ENCODE peak calls at places on chromosomes 2 and 18, in seven cellular contexts. M is H9, N is IMR-90, S is mesenchymal stem cell, O is mesendoderm, A is H1, C is trophoblast cell. P is an unnamed sample.

GRCh38 chr18:51614967-51615571 is 417.6 kb upstream of the MEX3C start:
- DNase-seq in M (no peak), N (no peak), S (no peak), O (no peak), A (no peak), C (peak), P (no peak)

GRCh38 chr18:59909289-59910036 is 9.7 kb downstream of the PMAIP1 start:
- DNase-seq in M (no peak), N (peak), S (peak), O (no peak), A (no peak), C (no peak), P (no peak)

GRCh38 chr2:199199797-199200196 is 257.9 kb downstream of the SATB2 start:
- DNase-seq in M (no peak), N (no peak), S (no peak), O (no peak), A (no peak), C (no peak), P (no peak)

GRCh38 chr18:47953471-47953931 is 23.0 kb upstream of the SMAD2 start:
- DNase-seq in M (no peak), N (no peak), S (no peak), O (peak), A (no peak), C (no peak), P (no peak)

GRCh38 chr2:102251042-102251848 is 60.1 kb upstream of the IL1RL1 start:
- DNase-seq in M (peak), N (no peak), S (no peak), O (peak), A (peak), C (peak), P (no peak)

GRCh38 chr2:179264238-179265081 is at the start of gene SESTD1:
- DNase-seq in M (peak), N (peak), S (peak), O (peak), A (peak), C (peak), P (peak)

GRCh38 chr2:96762529-96763253 is 2.0 kb downstream of the CNNM4 start:
- DNase-seq in M (peak), N (no peak), S (no peak), O (peak), A (peak), C (no peak), P (peak)

GRCh38 chr18:36544036-36544725 is 246.7 kb downstream of the FHOD3 start:
- DNase-seq in M (no peak), N (no peak), S (no peak), O (no peak), A (no peak), C (no peak), P (no peak)

GRCh38 chr2:118221952-118222594 is 133.8 kb downstream of the INSIG2 start:
- DNase-seq in M (peak), N (peak), S (peak), O (peak), A (peak), C (peak), P (peak)
- H3K18ac ChIP-seq in M (no peak), N (no peak), S (no peak), O (no peak), A (no peak), C (no peak), P (no peak)

GRCh38 chr2:137179542-137179941 is 414.2 kb downstream of the THSD7B start:
- DNase-seq in M (no peak), N (no peak), S (no peak), O (no peak), A (no peak), C (peak), P (no peak)

GRCh38 chr2:137173514-137173913 is 408.2 kb downstream of the THSD7B start:
- DNase-seq in M (no peak), N (no peak), S (peak), O (peak), A (no peak), C (no peak), P (no peak)

GRCh38 chr2:137183206-137183605 is 417.9 kb downstream of the THSD7B start:
- DNase-seq in M (no peak), N (no peak), S (no peak), O (no peak), A (no peak), C (no peak), P (no peak)

GRCh38 chr2:137180012-137180411 is 414.7 kb downstream of the THSD7B start:
- DNase-seq in M (no peak), N (no peak), S (no peak), O (no peak), A (no peak), C (no peak), P (no peak)

DNA sequence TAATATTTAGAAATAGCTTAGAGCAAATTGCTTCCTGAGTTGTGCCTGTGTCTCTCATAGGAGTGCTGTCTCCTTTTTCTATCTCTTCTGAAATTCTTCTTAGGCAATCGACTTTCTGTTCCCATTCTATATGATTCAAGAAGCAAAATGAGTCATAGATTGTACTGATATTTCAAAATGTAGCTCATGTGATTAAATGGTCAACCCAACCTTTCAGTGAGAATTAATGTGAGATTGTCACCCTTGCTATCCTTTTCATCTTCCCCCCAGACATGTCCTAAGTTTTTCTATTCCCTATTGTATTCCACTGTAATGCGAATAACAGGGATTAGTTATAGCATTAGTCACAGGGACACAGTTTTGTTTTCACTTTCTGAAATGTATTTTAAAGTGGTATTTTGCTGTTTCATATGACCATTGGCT is 413.6 kb downstream of the THSD7B start:
- DNase-seq in M (no peak), N (no peak), S (peak), O (peak), A (no peak), C (no peak), P (no peak)
- H3K18ac ChIP-seq in M (no peak), N (no peak), S (no peak), O (no peak), A (no peak), C (no peak), P (no peak)

DNA sequence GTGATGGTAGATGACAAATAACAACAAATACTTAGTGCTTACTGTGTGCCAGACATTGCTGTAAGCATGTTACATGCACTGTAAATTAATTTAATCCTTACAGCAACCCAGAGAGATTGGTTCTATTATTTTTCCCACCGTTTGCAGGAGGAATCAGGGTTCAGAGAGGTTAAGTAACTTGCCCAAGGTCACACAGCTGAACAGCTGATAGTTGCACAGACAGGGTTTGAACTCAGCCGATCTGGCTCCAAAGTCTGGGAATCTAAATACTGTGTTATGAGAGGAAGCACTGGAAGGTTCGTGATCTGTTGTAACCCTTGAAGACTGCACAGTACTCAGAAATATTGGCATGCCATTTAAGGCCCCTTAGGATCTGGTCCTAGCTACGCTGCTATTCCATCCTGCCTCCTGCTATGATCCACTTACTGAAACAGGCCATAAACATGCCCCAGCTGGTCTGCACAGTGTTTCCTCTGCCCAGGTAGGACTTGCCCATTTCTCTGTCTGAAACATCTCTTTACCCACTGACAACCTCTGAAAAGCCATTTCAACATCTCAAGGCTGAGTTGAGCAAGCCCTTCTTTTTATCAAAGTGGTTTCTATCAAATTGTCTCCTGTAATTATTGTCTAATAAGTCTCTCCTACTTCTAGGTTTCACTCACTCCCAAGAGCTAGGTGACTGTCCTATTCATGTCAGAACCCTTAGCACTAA is 40.4 kb upstream of the MRPL33 start:
- DNase-seq in M (no peak), N (no peak), S (no peak), O (no peak), A (no peak), C (no peak), P (no peak)
- H3K18ac ChIP-seq in M (no peak), N (no peak), S (no peak), O (no peak), A (no peak), C (no peak), P (no peak)

GRCh38 chr2:105934467-105934866 is 189.8 kb downstream of the NCK2 start:
- DNase-seq in M (no peak), N (no peak), S (no peak), O (no peak), A (no peak), C (no peak), P (no peak)

GRCh38 chr2:105935048-105935447 is 190.3 kb downstream of the NCK2 start:
- DNase-seq in M (no peak), N (no peak), S (no peak), O (no peak), A (no peak), C (no peak), P (no peak)

GRCh38 chr2:105937498-105937897 is 192.8 kb downstream of the NCK2 start:
- DNase-seq in M (no peak), N (no peak), S (no peak), O (no peak), A (no peak), C (no peak), P (no peak)

GRCh38 chr2:105933906-105934305 is 189.2 kb downstream of the NCK2 start:
- DNase-seq in M (no peak), N (no peak), S (no peak), O (no peak), A (no peak), C (no peak), P (no peak)

DNA sequence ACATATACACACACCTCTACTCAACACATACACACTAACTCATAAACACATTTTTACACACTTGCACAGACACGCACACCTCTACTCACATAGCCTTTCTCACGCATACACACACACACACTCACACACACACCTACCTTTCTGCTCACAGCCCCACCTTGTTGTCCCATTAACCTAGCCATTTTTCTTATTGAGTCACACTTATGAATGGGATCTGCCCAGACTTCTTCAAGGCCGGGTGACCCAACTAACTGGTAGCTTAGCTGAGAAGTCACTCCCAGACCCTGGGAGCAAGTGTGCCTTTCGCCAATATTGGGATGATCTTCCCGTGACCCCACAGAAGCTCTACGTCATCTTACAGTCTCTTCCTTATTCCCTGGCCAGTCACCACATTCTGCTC is 192.2 kb downstream of the NCK2 start:
- DNase-seq in M (no peak), N (no peak), S (no peak), O (no peak), A (no peak), C (no peak), P (no peak)
- H3K18ac ChIP-seq in M (no peak), N (no peak), S (no peak), O (no peak), A (no peak), C (no peak), P (peak)

P was measured in neuronal stem cell.